ENCODE peak calls at places on chromosomes 13 and 19, in eight cellular contexts. Q is neural progenitor cell, S is heart right ventricle, R is gastrocnemius medialis, Y is CD14-positive monocyte, J is heart left ventricle, W is cardiac muscle cell, I is fibroblast of lung. Z is an unnamed sample.

GRCh38 chr19:11659612-11660011 is 62.3 kb downstream of the ZNF627 start:
- DNase-seq in Q (no peak), S (no peak), R (no peak), Y (no peak), J (no peak), W (no peak), I (no peak), Z (no peak)

GRCh38 chr13:30926781-30927180 is 5.7 kb upstream of the TEX26 start:
- DNase-seq in Q (no peak), S (no peak), R (no peak), Y (no peak), J (no peak), W (no peak), I (no peak), Z (no peak)

GRCh38 chr13:33106656-33107402 is 90.6 kb downstream of the KL start:
- DNase-seq in Q (no peak), S (no peak), R (no peak), Y (no peak), J (no peak), W (no peak), I (no peak), Z (no peak)

GRCh38 chr13:106491928-106492327 is 43.5 kb downstream of the EFNB2 start:
- DNase-seq in Q (no peak), S (no peak), R (no peak), Y (no peak), J (no peak), W (no peak), I (no peak), Z (no peak)

GRCh38 chr13:36673838-36674326 is at the start of gene SERTM1:
- DNase-seq in Q (peak; percentile 94), S (peak; percentile 49), R (no peak), Y (no peak), J (no peak), W (peak; percentile 82), I (no peak), Z (no peak)

GRCh38 chr13:59745395-59745788 is 418.3 kb downstream of the DIAPH3 start:
- DNase-seq in Q (no peak), S (no peak), R (no peak), Y (no peak), J (no peak), W (no peak), I (peak; percentile 57), Z (no peak)

GRCh38 chr19:6417713-6418561 is 6.7 kb downstream of the KHSRP start:
- DNase-seq in Q (peak; percentile 66), S (no peak), R (no peak), Y (no peak), J (no peak), W (no peak), I (peak; percentile 29), Z (no peak)

GRCh38 chr19:5960005-5961001 is 17.6 kb downstream of the RANBP3 start:
- DNase-seq in Q (no peak), S (peak; percentile 55), R (no peak), Y (no peak), J (peak; percentile 68), W (peak; percentile 89), I (no peak), Z (no peak)

GRCh38 chr13:61052175-61052574 is 363.5 kb downstream of the PCDH20 start:
- DNase-seq in Q (no peak), S (no peak), R (no peak), Y (no peak), J (no peak), W (no peak), I (no peak), Z (no peak)

GRCh38 chr19:45468803-45469131 is 971 bp downstream of the FOSB start:
- DNase-seq in Q (no peak), S (no peak), R (no peak), Y (no peak), J (no peak), W (no peak), I (no peak), Z (no peak)

GRCh38 chr13:20127563-20128458 is 33.0 kb downstream of the GJA3 start:
- DNase-seq in Q (peak; percentile 74), S (peak; percentile 78), R (peak; percentile 47), Y (peak; percentile 84), J (peak; percentile 82), W (peak; percentile 69), I (peak; percentile 51), Z (peak; percentile 36)

GRCh38 chr13:78604782-78605611 is 1.6 kb upstream of the POU4F1 start:
- DNase-seq in Q (peak; percentile 67), S (no peak), R (no peak), Y (no peak), J (no peak), W (no peak), I (no peak), Z (no peak)

GRCh38 chr13:90396266-90396665 is 951.2 kb upstream of the MIR17HG start:
- DNase-seq in Q (no peak), S (no peak), R (no peak), Y (no peak), J (no peak), W (no peak), I (no peak), Z (no peak)

GRCh38 chr19:10271543-10272086 is 695 bp downstream of the ICAM1 start:
- DNase-seq in Q (no peak), S (no peak), R (no peak), Y (peak; percentile 82), J (no peak), W (no peak), I (no peak), Z (peak; percentile 87)

GRCh38 chr13:43742911-43743310 is 43.9 kb downstream of the ENOX1 start:
- DNase-seq in Q (no peak), S (no peak), R (no peak), Y (no peak), J (no peak), W (no peak), I (no peak), Z (no peak)

GRCh38 chr13:108083056-108083455 is 132.3 kb downstream of the LIG4 start:
- DNase-seq in Q (no peak), S (no peak), R (no peak), Y (no peak), J (no peak), W (no peak), I (no peak), Z (no peak)
- TF ChIP-seq CTCF in Q (no peak), S (no peak), R (no peak), Y (no peak), J (no peak), W (no peak), I (no peak), Z (no peak)

GRCh38 chr19:1252818-1253513 is 4.6 kb downstream of the MIDN start:
- DNase-seq in Q (no peak), S (peak; percentile 91), R (peak; percentile 81), Y (peak; percentile 98), J (peak; percentile 88), W (no peak), I (peak; percentile 99), Z (peak; percentile 98)
- TF ChIP-seq CTCF in Q (no peak), S (no peak), R (no peak), Y (peak; percentile 10), J (no peak), W (no peak), I (no peak), Z (no peak)

GRCh38 chr19:49870309-49870901 is 3.0 kb upstream of the PNKP start:
- DNase-seq in Q (no peak), S (peak; percentile 29), R (no peak), Y (peak; percentile 45), J (no peak), W (no peak), I (no peak), Z (no peak)

GRCh38 chr19:49871349-49871985 is 4.1 kb upstream of the PNKP start:
- DNase-seq in Q (no peak), S (peak; percentile 15), R (no peak), Y (no peak), J (no peak), W (no peak), I (no peak), Z (no peak)

GRCh38 chr19:49866933-49867782 is at the start of gene PNKP:
- DNase-seq in Q (peak; percentile 93), S (peak; percentile 87), R (peak; percentile 83), Y (peak; percentile 94), J (peak; percentile 94), W (peak; percentile 94), I (peak; percentile 91), Z (peak; percentile 89)

GRCh38 chr19:49869009-49869483 is 1.7 kb upstream of the PNKP start:
- DNase-seq in Q (no peak), S (peak; percentile 91), R (no peak), Y (no peak), J (no peak), W (no peak), I (no peak), Z (no peak)

DNA sequence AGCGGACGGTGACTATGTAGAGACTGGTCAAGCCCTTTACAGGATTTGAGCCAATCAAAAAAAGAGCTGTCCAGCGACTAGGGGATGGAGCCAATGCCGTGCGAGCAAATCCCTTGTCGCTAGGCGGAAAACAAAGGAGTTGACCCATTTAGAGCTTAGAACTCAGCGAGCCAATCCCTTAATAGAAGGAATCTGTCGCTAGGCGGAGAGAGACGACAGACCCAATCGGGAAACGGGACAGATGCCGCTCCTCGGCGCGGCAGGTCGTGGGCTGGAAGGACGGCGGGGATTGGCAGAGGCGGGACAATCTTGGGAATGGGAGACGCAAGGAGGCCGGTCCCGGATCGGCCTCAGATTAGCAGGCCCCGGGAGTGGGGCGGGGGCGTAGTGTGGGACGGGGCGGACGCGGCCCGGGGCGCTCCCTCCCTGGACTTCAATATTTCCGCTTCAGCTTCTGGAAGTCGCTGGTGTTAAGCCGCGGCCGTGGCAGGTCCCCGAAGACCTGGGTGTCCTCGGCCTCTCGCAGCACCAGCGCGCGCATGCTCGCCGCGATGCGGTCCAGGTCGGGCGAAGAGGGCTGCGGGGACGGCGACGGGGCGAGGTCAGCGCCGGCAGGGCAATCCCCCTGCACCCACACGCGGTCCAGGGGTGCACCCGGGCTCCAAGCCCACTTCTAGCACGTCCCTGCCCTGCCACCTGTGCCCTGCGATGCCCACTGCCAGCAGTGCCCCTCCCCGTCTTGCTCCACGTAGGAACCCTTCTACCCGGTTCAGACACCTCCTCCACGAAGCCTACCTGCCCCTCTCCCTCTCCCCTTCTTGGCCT is 2.3 kb upstream of the PNKP start:
- DNase-seq in Q (peak; percentile 100), S (peak; percentile 96), R (peak; percentile 96), Y (peak; percentile 97), J (peak; percentile 97), W (peak; percentile 99), I (peak; percentile 100), Z (peak; percentile 99)
- TF ChIP-seq CTCF in Q (no peak), S (no peak), R (peak; percentile 28), Y (no peak), J (no peak), W (peak; percentile 4), I (no peak), Z (no peak)

GRCh38 chr19:16525751-16526481 is 16.3 kb downstream of the CHERP start:
- DNase-seq in Q (no peak), S (no peak), R (no peak), Y (no peak), J (no peak), W (no peak), I (no peak), Z (no peak)

GRCh38 chr19:16529466-16530144 is 12.6 kb downstream of the CHERP start:
- DNase-seq in Q (no peak), S (no peak), R (no peak), Y (no peak), J (no peak), W (no peak), I (no peak), Z (no peak)

GRCh38 chr19:16524991-16525734 is 17.1 kb downstream of the CHERP start:
- DNase-seq in Q (no peak), S (no peak), R (no peak), Y (no peak), J (no peak), W (no peak), I (no peak), Z (no peak)

GRCh38 chr19:16527971-16528521 is 14.2 kb downstream of the CHERP start:
- DNase-seq in Q (peak; percentile 36), S (no peak), R (no peak), Y (no peak), J (no peak), W (peak; percentile 20), I (peak; percentile 29), Z (no peak)

GRCh38 chr19:16527334-16527935 is 14.8 kb downstream of the CHERP start:
- DNase-seq in Q (no peak), S (no peak), R (no peak), Y (no peak), J (no peak), W (no peak), I (no peak), Z (no peak)
- TF ChIP-seq CTCF in Q (no peak), S (no peak), R (no peak), Y (no peak), J (no peak), W (no peak), I (no peak), Z (no peak)

Z was measured in lower leg skin.